ENCODE peak calls at places on chromosomes 13 and 19, in five cellular contexts. I is lung, V is NCI-H1092 treated with DMSO at 0.1 percent for 48 hours, Q is Ammon's horn, J is fibroblast of mammary gland. L is an unnamed sample.

GRCh38 chr13:33678906-33679657 is 138.9 kb upstream of the RFC3 start:
- DNase-seq in V (no peak), I (peak; percentile 76), J (peak; percentile 71), Q (peak; percentile 36), L (peak; percentile 25)

GRCh38 chr13:30338331-30338851 is 31.0 kb upstream of the KATNAL1 start:
- DNase-seq in V (no peak), Q (no peak), I (no peak), J (peak; percentile 42), L (no peak)

GRCh38 chr19:37012093-37012745 is 66.0 kb upstream of the ZNF420 start:
- DNase-seq in J (no peak), I (no peak), Q (no peak), V (no peak), L (no peak)

GRCh38 chr13:77416666-77417212 is 89.8 kb upstream of the MYCBP2 start:
- DNase-seq in J (no peak), V (no peak), Q (peak; percentile 13), I (no peak), L (no peak)

GRCh38 chr19:14006766-14007562 is 844 bp upstream of the RFX1 start:
- DNase-seq in J (no peak), I (peak; percentile 84), V (peak; percentile 97), Q (no peak), L (no peak)

GRCh38 chr19:47315125-47315821 is 5.6 kb downstream of the C5AR1 start:
- DNase-seq in V (no peak), J (peak; percentile 100), I (peak; percentile 84), Q (peak; percentile 76), L (no peak)

GRCh38 chr19:49073514-49074378 is 1.2 kb upstream of the KCNA7 start:
- DNase-seq in J (peak; percentile 18), I (no peak), V (no peak), Q (no peak), L (no peak)

GRCh38 chr19:18020212-18021067 is 12.5 kb downstream of the ARRDC2 start:
- DNase-seq in J (peak; percentile 39), V (no peak), I (peak; percentile 66), Q (peak; percentile 93), L (no peak)

GRCh38 chr19:17794412-17794730 is 567 bp upstream of the B3GNT3 start:
- DNase-seq in Q (no peak), I (no peak), V (no peak), J (no peak), L (no peak)